ENCODE peak calls at places on chromosomes 12 and 14, in five cellular contexts. M, Z, S, V and K are unnamed samples.

GRCh38 chr12:63948211-63948610 is 103.7 kb downstream of the SRGAP1 start:
- DNase-seq in Z (no peak), S (no peak), V (no peak), M (no peak), K (no peak)

GRCh38 chr14:63770187-63770807 is 42.4 kb upstream of the SGPP1 start:
- DNase-seq in M (peak; percentile 50), S (no peak), V (peak; percentile 54), Z (no peak), K (no peak)

GRCh38 chr14:102206901-102207300 is 67.2 kb downstream of the WDR20 start:
- DNase-seq in Z (no peak), M (no peak), S (no peak), V (peak; percentile 24), K (no peak)

GRCh38 chr12:13347241-13348043 is 150.9 kb downstream of the EMP1 start:
- DNase-seq in V (no peak), M (no peak), S (no peak), Z (no peak), K (peak; percentile 87)

GRCh38 chr14:102764220-102764671 is 13.0 kb upstream of the TRAF3 start:
- DNase-seq in V (no peak), Z (no peak), S (no peak), M (no peak), K (no peak)

GRCh38 chr14:96929969-96930368 is 132.8 kb downstream of the VRK1 start:
- DNase-seq in S (no peak), V (no peak), M (no peak), Z (no peak), K (no peak)

GRCh38 chr12:65232490-65233077 is 45.9 kb upstream of the MSRB3 start:
- DNase-seq in M (no peak), V (no peak), S (no peak), Z (no peak), K (no peak)

GRCh38 chr14:47009615-47010014 is 358.0 kb upstream of the RPL10L start:
- DNase-seq in V (no peak), Z (no peak), S (no peak), M (no peak), K (no peak)

GRCh38 chr14:70018713-70019201 is 139.5 kb downstream of the SMOC1 start:
- DNase-seq in V (peak; percentile 75), Z (peak; percentile 67), M (peak; percentile 10), S (peak; percentile 18), K (no peak)

GRCh38 chr12:29365091-29365490 is 15.9 kb downstream of the ERGIC2 start:
- DNase-seq in M (no peak), S (no peak), V (no peak), Z (no peak), K (no peak)

GRCh38 chr14:99511421-99512109 is 30.4 kb downstream of the CCNK start:
- DNase-seq in V (no peak), S (peak; percentile 53), M (no peak), Z (no peak), K (no peak)

GRCh38 chr12:114688256-114688845 is 4.4 kb upstream of the TBX3 start:
- DNase-seq in S (no peak), V (no peak), M (no peak), Z (no peak), K (no peak)

GRCh38 chr12:29620030-29620429 is 122.5 kb upstream of the OVCH1 start:
- DNase-seq in V (no peak), M (no peak), S (no peak), Z (no peak), K (no peak)

GRCh38 chr12:53071591-53072551 is 7.3 kb downstream of the SPRYD3 start:
- DNase-seq in S (peak; percentile 83), M (no peak), Z (peak; percentile 74), V (no peak), K (peak; percentile 94)

DNA sequence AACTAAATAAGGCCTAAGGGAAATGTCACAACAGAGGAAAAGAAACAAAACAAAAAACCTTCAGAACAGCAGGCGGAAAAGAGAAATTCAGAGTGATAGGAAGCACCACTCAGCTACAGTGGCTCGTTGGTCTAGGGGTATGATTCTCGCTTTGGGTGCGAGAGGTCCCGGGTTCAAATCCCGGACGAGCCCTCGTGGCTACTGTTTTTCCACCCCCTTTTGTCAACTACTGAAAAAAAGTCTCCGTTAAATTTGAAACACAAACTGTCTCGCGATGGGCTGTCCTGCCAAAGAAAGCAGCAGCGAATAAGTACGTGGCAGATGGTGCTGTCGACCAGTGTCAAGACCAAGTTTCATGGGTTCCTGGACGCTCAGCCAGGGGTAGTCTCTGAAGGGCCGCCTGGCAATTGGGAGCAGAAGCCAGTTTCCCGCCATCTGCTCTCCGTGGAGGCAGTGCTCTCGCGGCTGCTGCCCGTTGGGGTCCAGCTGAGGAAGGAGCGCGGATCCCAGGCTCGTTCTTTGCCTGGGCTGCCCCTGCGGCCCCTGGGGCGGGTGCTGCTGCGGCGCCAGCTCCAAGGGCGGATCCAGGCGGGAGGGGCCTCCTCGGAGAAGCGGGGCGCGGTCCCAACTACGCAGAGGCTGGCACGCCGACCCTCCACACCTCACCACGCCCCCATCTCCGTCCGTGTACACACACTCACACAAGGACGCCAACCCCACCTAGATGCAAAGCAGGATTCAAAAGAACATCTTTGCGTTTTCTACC is at the start of gene RNASE4:
- DNase-seq in V (peak; percentile 92), M (peak; percentile 93), S (peak; percentile 82), Z (peak; percentile 70), K (peak; percentile 91)
- TF ChIP-seq POLR2A in V (no peak), M (peak; percentile 79), S (peak; percentile 55), Z (peak; percentile 44), K (peak; percentile 32)

DNA sequence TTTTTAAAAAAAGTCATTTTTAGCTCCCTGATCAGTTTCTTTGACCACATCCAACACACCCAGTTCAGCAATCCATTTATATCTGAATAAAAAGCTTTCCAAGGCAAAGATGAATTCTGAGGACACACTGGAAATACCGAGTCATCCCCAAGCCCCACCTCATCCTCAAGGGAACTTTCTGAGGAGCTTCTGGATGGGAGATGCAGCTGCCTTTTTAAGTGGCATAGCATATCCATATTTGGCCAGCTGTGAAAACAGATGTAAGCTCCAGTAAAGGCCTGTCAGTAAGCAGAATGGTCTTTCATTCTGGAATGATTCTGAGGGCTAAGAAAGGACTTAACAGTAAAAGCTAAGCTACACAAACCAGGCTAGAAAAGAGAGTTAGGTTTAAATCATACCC is 18.4 kb downstream of the ZFYVE1 start:
- DNase-seq in M (no peak), S (no peak), V (no peak), Z (peak; percentile 22), K (no peak)
- TF ChIP-seq CTCF in M (no peak), S (no peak), V (no peak), Z (no peak), K (no peak)

GRCh38 chr12:122085006-122085405 is 6.5 kb downstream of the MLXIP start:
- DNase-seq in V (no peak), S (no peak), M (no peak), Z (peak; percentile 23), K (no peak)

GRCh38 chr12:122081697-122082221 is 3.2 kb downstream of the MLXIP start:
- DNase-seq in S (no peak), Z (peak; percentile 31), M (no peak), V (no peak), K (no peak)

GRCh38 chr12:122081108-122081696 is 2.6 kb downstream of the MLXIP start:
- DNase-seq in M (no peak), V (no peak), S (no peak), Z (peak; percentile 43), K (no peak)

GRCh38 chr12:122080149-122081107 is 1.9 kb downstream of the MLXIP start:
- DNase-seq in S (peak; percentile 44), M (peak; percentile 60), V (peak; percentile 54), Z (peak; percentile 88), K (peak; percentile 92)

DNA sequence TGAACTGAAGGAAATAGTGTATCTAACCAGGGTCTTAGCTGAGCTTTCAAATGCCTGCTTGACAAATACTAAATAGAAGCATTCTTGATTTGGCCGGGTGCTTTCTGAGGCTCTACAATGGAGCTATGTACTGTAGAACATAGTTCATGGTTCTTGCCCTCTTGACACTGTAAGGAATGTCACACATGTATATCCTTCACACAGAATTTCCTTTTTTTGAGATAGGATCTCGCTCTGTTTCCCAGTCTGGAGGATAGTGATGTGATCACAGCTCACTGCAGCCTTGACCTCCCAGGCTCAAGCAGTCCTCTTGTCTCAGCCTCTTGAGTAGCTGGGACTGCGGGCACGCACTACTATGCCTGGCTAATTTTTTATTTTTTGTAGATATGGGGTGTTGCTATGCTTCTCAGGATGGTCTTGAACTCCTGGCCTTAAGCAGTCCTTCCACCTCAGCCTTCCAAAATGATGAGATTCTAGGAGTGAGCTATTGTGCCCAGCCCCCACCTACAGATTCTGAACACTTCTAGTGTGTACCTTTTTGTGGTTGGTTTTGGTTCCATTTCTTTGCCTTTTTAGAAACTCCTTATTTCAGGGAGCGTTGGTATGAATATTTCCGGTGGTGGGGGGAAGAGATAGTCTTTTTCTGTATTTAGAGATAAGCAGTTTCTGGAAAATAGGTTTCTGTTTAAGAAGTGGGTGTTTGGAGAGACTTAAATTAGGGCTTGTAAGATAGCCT is 4.2 kb downstream of the MLXIP start:
- DNase-seq in V (no peak), S (no peak), Z (no peak), M (no peak), K (no peak)
- TF ChIP-seq POLR2A in V (no peak), S (no peak), Z (no peak), M (no peak), K (no peak)

GRCh38 chr14:57533214-57533613 is 39.6 kb upstream of the CCDC198 start:
- DNase-seq in Z (no peak), V (no peak), M (no peak), S (no peak), K (no peak)
- TF ChIP-seq CTCF in Z (no peak), V (no peak), M (peak; percentile 25), S (peak; percentile 19), K (no peak)

GRCh38 chr12:89062996-89063395 is 289.3 kb downstream of the DUSP6 start:
- DNase-seq in S (no peak), M (no peak), Z (no peak), V (no peak), K (no peak)

GRCh38 chr12:89059721-89060120 is 292.6 kb downstream of the DUSP6 start:
- DNase-seq in V (no peak), Z (no peak), S (no peak), M (no peak), K (no peak)

GRCh38 chr12:89060133-89060532 is 292.2 kb downstream of the DUSP6 start:
- DNase-seq in V (no peak), M (no peak), S (no peak), Z (no peak), K (no peak)

GRCh38 chr12:89058393-89058792 is 293.9 kb downstream of the DUSP6 start:
- DNase-seq in Z (no peak), S (no peak), V (no peak), M (no peak), K (no peak)

GRCh38 chr12:89059061-89059460 is 293.2 kb downstream of the DUSP6 start:
- DNase-seq in M (no peak), V (no peak), Z (no peak), S (no peak), K (no peak)
- TF ChIP-seq POLR2A in M (no peak), V (no peak), Z (no peak), S (no peak), K (no peak)

GRCh38 chr14:105508069-105508468 is 17.0 kb downstream of the TEDC1 start:
- DNase-seq in S (no peak), V (no peak), Z (no peak), M (no peak), K (no peak)
- TF ChIP-seq CTCF in S (no peak), V (no peak), Z (no peak), M (no peak), K (no peak)

GRCh38 chr12:110373025-110373876 is 30.3 kb downstream of the ANAPC7 start:
- DNase-seq in Z (no peak), S (no peak), M (peak; percentile 35), V (no peak), K (peak; percentile 74)
- TF ChIP-seq POLR2A in Z (no peak), S (no peak), M (no peak), V (no peak), K (no peak)

GRCh38 chr12:48861111-48861510 is 4.6 kb downstream of the RND1 start:
- DNase-seq in S (no peak), Z (no peak), V (no peak), M (no peak), K (no peak)
- TF ChIP-seq CTCF in S (no peak), Z (no peak), V (no peak), M (no peak), K (no peak)